ENCODE peak calls at places on chromosomes 4 and X, in seven cellular contexts. Z is mammary epithelial cell, I is IMR-90, D is PC-3, K is endodermal cell, F is kidney, H is HepG2. P is an unnamed sample.

GRCh38 chr4:95546866-95547707 is 1.7 kb downstream of the UNC5C start:
- DNase-seq in D (no peak), H (no peak), K (peak), F (peak), I (no peak), Z (peak), P (no peak)

GRCh38 chr4:87053802-87054767 is 119.3 kb downstream of the AFF1 start:
- DNase-seq in I (no peak), F (no peak), Z (no peak), K (no peak), H (no peak), D (no peak), P (no peak)

GRCh38 chr4:1505511-1506451 is 99.5 kb upstream of the NKX1-1 start:
- DNase-seq in D (no peak), Z (no peak), I (no peak), K (peak), H (no peak), F (peak), P (no peak)

GRCh38 chr4:164819366-164819765 is 57.6 kb upstream of the APELA start:
- DNase-seq in K (no peak), H (no peak), D (no peak), F (no peak), Z (no peak), I (no peak), P (no peak)

GRCh38 chr4:145784036-145784435 is 104.1 kb downstream of the C4orf51 start:
- DNase-seq in H (no peak), D (no peak), I (no peak), F (no peak), Z (no peak), K (no peak), P (no peak)

GRCh38 chr4:183276106-183276505 is 44.0 kb downstream of the CLDN22 start:
- DNase-seq in Z (no peak), D (no peak), H (no peak), I (no peak), K (no peak), F (no peak), P (no peak)

GRCh38 chrX:40244980-40245379 is 147.2 kb upstream of the BCOR start:
- DNase-seq in F (no peak), Z (no peak), K (no peak), D (no peak), I (peak), H (no peak), P (no peak)

GRCh38 chr4:186726440-186727148 is 2.9 kb upstream of the FAT1 start:
- DNase-seq in K (peak), I (peak), Z (peak), D (peak), H (peak), F (peak), P (peak)

GRCh38 chr4:80011636-80012236 is 61.3 kb downstream of the ANTXR2 start:
- DNase-seq in F (no peak), K (no peak), D (no peak), H (no peak), Z (no peak), I (peak), P (peak)

GRCh38 chr4:577499-578450 is 1.7 kb upstream of the TMEM271 start:
- DNase-seq in H (peak), K (peak), I (no peak), D (no peak), F (no peak), Z (peak), P (peak)

DNA sequence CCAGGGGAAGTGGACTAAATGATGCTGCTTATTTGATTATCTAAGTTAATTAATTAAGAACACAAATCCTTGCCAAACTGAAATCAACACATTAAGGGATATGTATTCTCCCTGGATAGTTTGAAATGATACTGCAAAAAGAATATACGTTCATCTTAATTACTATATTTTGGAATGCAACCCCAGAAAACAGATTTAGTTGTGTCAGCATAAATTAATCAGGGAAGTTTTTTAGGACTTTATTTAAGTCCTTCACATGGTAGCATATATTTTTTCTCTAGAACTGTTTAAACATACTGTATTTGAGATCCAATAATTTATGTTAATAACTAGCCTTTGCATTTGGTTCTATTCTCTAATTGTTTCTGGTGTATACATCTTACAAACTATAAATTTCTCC is 52.5 kb downstream of the NRK start:
- DNase-seq in I (no peak), D (no peak), H (no peak), F (no peak), K (no peak), Z (no peak), P (no peak)
- H3K9ac ChIP-seq in I (no peak), D (no peak), H (no peak), F (no peak), K (no peak), Z (no peak), P (no peak)

DNA sequence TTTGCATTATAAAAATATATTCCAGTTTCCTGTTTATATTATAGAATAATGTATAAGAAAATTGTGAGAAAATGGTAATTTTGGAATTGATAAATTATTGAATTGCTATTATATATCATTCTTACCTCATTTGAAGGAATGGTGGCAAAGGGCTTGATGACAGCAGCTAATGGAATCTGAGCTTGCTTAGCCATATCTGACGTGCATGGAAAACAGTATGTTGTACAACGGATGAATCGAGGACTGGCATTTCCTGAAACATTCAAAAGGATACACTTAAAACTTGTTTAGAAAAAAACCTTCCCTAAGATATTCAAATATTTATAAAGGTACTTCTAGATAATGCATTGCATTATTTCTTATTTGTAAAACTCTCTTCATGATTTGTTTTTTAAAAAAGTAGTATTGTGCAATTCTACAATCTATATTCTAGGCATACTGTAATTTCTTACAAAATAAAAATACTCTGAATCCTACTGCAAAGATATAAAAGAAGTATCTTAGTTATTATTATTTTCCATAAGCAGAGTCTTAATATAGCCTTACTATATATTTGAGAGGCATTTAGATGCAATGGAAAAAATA is 38.3 kb downstream of the SEC24D start:
- DNase-seq in F (no peak), K (no peak), D (no peak), Z (no peak), H (no peak), I (peak), P (peak)
- H3K9ac ChIP-seq in F (no peak), K (no peak), D (no peak), Z (no peak), H (no peak), I (no peak), P (no peak)

GRCh38 chr4:8534601-8535000 is 45.6 kb upstream of the GPR78 start:
- DNase-seq in K (no peak), D (no peak), I (no peak), Z (no peak), F (no peak), H (no peak), P (no peak)
- H3K9ac ChIP-seq in K (no peak), D (peak), I (no peak), Z (no peak), F (no peak), H (no peak), P (no peak)

GRCh38 chr4:173237722-173238121 is 69.1 kb downstream of the GALNT7 start:
- DNase-seq in D (no peak), I (no peak), H (no peak), F (no peak), Z (no peak), K (no peak), P (no peak)
- H3K9ac ChIP-seq in D (no peak), I (no peak), H (no peak), F (no peak), Z (no peak), K (no peak), P (no peak)

DNA sequence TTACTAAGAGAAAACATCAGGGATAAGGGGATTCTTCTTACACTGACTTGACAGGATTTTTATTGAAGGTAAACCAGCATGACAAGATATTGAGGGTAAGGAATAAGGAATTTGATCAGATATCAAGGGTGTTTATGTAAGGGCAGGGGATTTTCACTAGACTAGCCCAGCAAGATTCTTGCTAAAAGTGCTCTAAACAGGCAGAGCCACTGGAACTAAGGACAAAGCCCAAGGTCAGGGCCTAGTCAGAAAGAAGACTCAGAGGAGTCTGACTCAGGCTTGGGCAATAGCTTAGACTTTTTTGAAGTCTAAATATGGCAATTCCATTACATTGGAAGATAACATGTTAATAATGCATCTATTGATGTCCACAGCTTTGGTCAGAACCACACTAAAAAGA is 6.5 kb upstream of the GLRA3 start:
- DNase-seq in D (peak), K (no peak), I (no peak), F (no peak), H (no peak), Z (no peak), P (no peak)
- H3K9ac ChIP-seq in D (no peak), K (no peak), I (no peak), F (no peak), H (no peak), Z (no peak), P (no peak)

P was measured in adipocyte.